ENCODE peak calls at places on chromosome 5, in ten cellular contexts. I, L, Q, D, J, M, V, F, W and P are unnamed samples.

GRCh38 chr5:91179018-91179417 is 204.1 kb downstream of the ARRDC3 start:
- DNase-seq in I (no peak), L (no peak), Q (no peak), D (no peak), J (peak; percentile 64), M (peak; percentile 44), V (no peak), F (no peak), W (no peak), P (no peak)

GRCh38 chr5:37836173-37837100 is 3.4 kb downstream of the GDNF start:
- DNase-seq in I (no peak), L (no peak), Q (no peak), D (no peak), J (peak; percentile 29), M (peak; percentile 19), V (no peak), F (no peak), W (no peak), P (peak; percentile 53)

GRCh38 chr5:55821731-55822512 is 29.2 kb upstream of the IL31RA start:
- DNase-seq in I (no peak), L (peak; percentile 50), Q (no peak), D (no peak), J (no peak), M (peak; percentile 29), V (no peak), F (no peak), W (peak; percentile 36), P (peak; percentile 13)

GRCh38 chr5:2591777-2592453 is 159.6 kb downstream of the IRX2 start:
- DNase-seq in I (no peak), L (no peak), Q (no peak), D (no peak), J (no peak), M (no peak), V (no peak), F (no peak), W (no peak), P (no peak)

GRCh38 chr5:140058212-140058932 is 15.3 kb upstream of the NRG2 start:
- DNase-seq in I (no peak), L (no peak), Q (no peak), D (no peak), J (no peak), M (no peak), V (no peak), F (no peak), W (no peak), P (no peak)

GRCh38 chr5:45454114-45454513 is 242.1 kb downstream of the HCN1 start:
- DNase-seq in I (no peak), L (no peak), Q (no peak), D (peak; percentile 1), J (peak; percentile 20), M (peak; percentile 63), V (no peak), F (no peak), W (peak; percentile 17), P (peak; percentile 43)

GRCh38 chr5:95609711-95610110 is 10.2 kb upstream of the GPR150 start:
- DNase-seq in I (no peak), L (no peak), Q (no peak), D (no peak), J (peak; percentile 27), M (peak; percentile 45), V (no peak), F (no peak), W (no peak), P (no peak)

GRCh38 chr5:151319334-151319733 is 15.8 kb upstream of the SLC36A3 start:
- DNase-seq in I (no peak), L (no peak), Q (no peak), D (peak; percentile 14), J (peak; percentile 2), M (peak; percentile 60), V (no peak), F (no peak), W (peak; percentile 26), P (peak; percentile 0)

DNA sequence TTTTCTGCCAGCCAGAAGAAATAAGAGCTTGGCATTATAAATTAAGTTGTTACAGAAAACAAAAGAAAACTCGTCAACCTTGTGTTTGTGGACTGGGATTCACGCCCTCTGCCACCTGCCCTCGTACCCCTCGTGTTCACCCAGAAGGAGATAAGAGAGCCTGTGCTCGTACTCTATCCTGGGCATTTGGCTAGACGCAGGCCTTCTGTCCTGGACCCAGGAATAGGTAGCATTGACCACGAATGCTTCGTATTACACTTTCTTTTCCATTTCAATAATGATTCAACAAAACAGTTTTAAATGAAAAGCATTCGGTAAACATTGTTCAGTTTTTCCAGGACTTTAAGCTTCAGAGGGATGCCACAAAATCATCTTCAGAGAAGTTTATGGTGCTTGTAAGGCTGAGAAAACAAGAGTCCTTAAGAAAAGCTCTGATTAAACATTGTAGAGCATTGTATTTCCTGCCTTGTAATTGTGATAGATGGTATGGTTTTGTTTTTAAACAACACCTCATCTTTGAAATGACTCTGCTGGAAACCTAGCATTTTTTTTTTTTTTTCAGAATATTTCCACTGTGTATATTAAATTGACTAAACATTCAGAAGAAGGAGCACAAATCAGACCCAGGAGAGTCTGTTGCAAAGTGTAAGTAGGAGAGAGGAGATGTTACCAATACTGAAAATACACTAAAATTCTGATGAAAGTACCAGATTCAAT is 27.6 kb downstream of the MTX3 start:
- DNase-seq in I (no peak), L (no peak), Q (no peak), D (no peak), J (peak; percentile 10), M (no peak), V (no peak), F (no peak), W (no peak), P (no peak)
- H3K4me3 ChIP-seq in I (no peak overlapping the region), L (no peak overlapping the region), Q (no peak overlapping the region), D (no peak overlapping the region), J (no peak overlapping the region), M (no peak overlapping the region), V (no peak overlapping the region), F (no peak overlapping the region), W (no peak overlapping the region), P (no peak overlapping the region)

DNA sequence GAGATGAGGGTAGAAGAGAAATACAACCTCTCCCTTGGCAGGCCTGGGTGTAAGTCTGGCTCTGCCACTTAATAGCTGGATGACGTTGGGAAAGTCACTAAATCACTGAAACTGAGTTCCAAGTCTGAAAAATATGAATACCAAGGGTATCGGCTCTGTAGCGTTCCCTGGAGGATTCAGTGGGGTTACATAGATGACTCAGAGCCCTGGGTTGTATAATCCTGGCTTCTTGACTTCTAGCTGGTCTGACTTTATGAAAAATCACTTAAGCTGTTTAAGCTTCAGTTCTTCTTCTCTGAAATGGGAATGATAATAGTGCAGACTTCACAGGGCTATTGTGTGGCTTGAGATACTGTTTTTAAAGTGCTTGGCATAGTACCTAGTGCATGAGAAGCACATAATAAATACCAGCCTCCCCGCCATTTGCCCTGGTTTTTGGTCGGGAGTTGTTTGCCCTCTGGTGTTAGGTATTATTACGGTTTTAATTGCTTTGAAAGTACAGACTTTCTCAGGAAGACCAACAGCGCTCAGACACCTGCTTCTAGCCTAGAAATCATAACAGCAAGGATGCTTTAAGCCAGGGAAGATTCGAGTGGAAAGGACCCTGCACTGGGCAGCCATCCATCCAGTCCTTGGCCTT is 43.0 kb downstream of the CYFIP2 start:
- DNase-seq in I (peak; percentile 8), L (no peak), Q (no peak), D (peak; percentile 47), J (no peak), M (peak; percentile 49), V (no peak), F (peak; percentile 14), W (no peak), P (peak; percentile 6)
- TF ChIP-seq CTCF in I (no peak), L (no peak), Q (no peak), D (peak; percentile 15), J (no peak), M (peak; percentile 45), V (no peak), F (peak; percentile 44), W (no peak), P (no peak)

GRCh38 chr5:42898760-42899159 is 87.1 kb upstream of the SELENOP start:
- DNase-seq in I (no peak), L (no peak), Q (no peak), D (no peak), J (no peak), M (no peak), V (no peak), F (no peak), W (no peak), P (no peak)

GRCh38 chr5:42894057-42894456 is 82.4 kb upstream of the SELENOP start:
- DNase-seq in I (no peak), L (no peak), Q (no peak), D (no peak), J (no peak), M (peak; percentile 9), V (no peak), F (no peak), W (no peak), P (no peak)

GRCh38 chr5:42900734-42901133 is 89.0 kb upstream of the SELENOP start:
- DNase-seq in I (no peak), L (no peak), Q (no peak), D (no peak), J (no peak), M (no peak), V (no peak), F (no peak), W (no peak), P (no peak)

GRCh38 chr5:42896523-42896922 is 84.8 kb upstream of the SELENOP start:
- DNase-seq in I (no peak), L (no peak), Q (no peak), D (no peak), J (no peak), M (no peak), V (no peak), F (no peak), W (no peak), P (no peak)
- H3K4me3 ChIP-seq in I (no peak overlapping the region), L (no peak overlapping the region), Q (no peak overlapping the region), D (no peak overlapping the region), J (no peak overlapping the region), M (no peak overlapping the region), V (no peak overlapping the region), F (no peak overlapping the region), W (no peak overlapping the region), P (no peak overlapping the region)

GRCh38 chr5:82265052-82265451 is 13.1 kb downstream of the RPS23 start:
- DNase-seq in I (no peak), L (no peak), Q (no peak), D (no peak), J (peak; percentile 54), M (no peak), V (no peak), F (peak; percentile 11), W (no peak), P (no peak)

GRCh38 chr5:82255844-82256243 is 22.3 kb downstream of the RPS23 start:
- DNase-seq in I (no peak), L (no peak), Q (no peak), D (no peak), J (no peak), M (no peak), V (no peak), F (no peak), W (no peak), P (no peak)

GRCh38 chr5:82257247-82257646 is 20.9 kb downstream of the RPS23 start:
- DNase-seq in I (no peak), L (no peak), Q (no peak), D (no peak), J (no peak), M (no peak), V (no peak), F (no peak), W (no peak), P (no peak)

GRCh38 chr5:82257729-82258128 is 20.4 kb downstream of the RPS23 start:
- DNase-seq in I (no peak), L (no peak), Q (no peak), D (no peak), J (no peak), M (peak; percentile 37), V (no peak), F (no peak), W (no peak), P (no peak)

DNA sequence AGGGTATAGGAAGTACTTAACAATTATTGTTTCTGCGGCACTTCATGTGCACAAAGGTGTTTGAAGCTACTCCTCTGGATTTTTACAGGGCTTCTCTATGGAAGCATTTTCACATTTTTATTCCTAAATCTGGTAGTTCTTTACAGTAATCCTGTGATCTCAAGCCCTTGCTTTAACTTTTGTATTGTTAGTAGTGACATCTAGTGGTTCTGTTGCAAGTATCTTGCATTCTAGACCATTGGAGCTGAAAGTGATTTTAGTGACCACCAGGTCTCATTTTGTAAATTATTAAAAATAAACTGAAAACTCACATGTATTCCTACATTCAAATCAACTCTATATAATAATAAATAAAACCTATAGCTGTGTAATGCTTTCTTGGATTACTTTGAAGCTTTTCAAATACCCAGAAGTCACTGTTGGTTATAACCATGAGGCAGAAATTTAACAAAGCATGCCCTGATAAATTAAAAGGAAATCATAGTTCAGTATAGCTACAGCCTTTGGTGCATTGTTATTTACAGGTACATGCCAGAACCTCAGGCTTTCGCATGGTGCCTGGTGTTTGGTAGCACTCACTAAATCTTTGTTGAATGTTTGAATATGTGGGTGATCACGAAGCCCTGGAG is 18.9 kb downstream of the RPS23 start:
- DNase-seq in I (no peak), L (no peak), Q (no peak), D (peak; percentile 11), J (peak; percentile 47), M (peak; percentile 69), V (no peak), F (peak; percentile 11), W (peak; percentile 29), P (peak; percentile 54)
- TF ChIP-seq CTCF in I (no peak), L (peak; percentile 32), Q (peak; percentile 4), D (peak; percentile 38), J (peak; percentile 57), M (peak; percentile 59), V (no peak), F (peak; percentile 31), W (peak; percentile 36), P (peak; percentile 53)